ENCODE peak calls at places on chromosome 21, in four cellular contexts. L, F, I and R are unnamed samples.

GRCh38 chr21:35525443-35525842 is 476.3 kb upstream of the RUNX1 start:
- DNase-seq in L (no peak), F (no peak), I (peak; percentile 25), R (peak; percentile 9)

GRCh38 chr21:28447453-28447852 is 545.2 kb downstream of the LTN1 start:
- DNase-seq in L (no peak), F (no peak), I (peak; percentile 89), R (peak; percentile 79)

GRCh38 chr21:29164330-29164942 is 34.0 kb downstream of the MAP3K7CL start:
- DNase-seq in L (peak; percentile 28), F (no peak), I (peak; percentile 95), R (peak; percentile 93)

GRCh38 chr21:16580661-16581060 is 850.9 kb downstream of the USP25 start:
- DNase-seq in L (no peak), F (no peak), I (no peak), R (no peak)

GRCh38 chr21:38439336-38439900 is 58.9 kb downstream of the ERG start:
- DNase-seq in L (no peak), F (no peak), I (peak; percentile 18), R (peak; percentile 67)

GRCh38 chr21:20329636-20330035 is 668.6 kb upstream of the NCAM2 start:
- DNase-seq in L (no peak), F (no peak), I (no peak), R (no peak)

GRCh38 chr21:8991088-8991907 is 1530.1 kb upstream of the TPTE start:
- DNase-seq in L (no peak), F (no peak), I (no peak), R (no peak)

GRCh38 chr21:38804617-38805281 is 980 bp upstream of the ETS2 start:
- DNase-seq in L (peak; percentile 78), F (no peak), I (no peak), R (peak; percentile 50)

GRCh38 chr21:36792505-36792967 is 93.6 kb downstream of the SIM2 start:
- DNase-seq in L (no peak), F (no peak), I (peak; percentile 61), R (no peak)

GRCh38 chr21:34592120-34592561 is 22.8 kb downstream of the RCAN1 start:
- DNase-seq in L (no peak), F (no peak), I (no peak), R (peak; percentile 68)

GRCh38 chr21:16554522-16554921 is 824.7 kb downstream of the USP25 start:
- DNase-seq in L (peak; percentile 34), F (no peak), I (no peak), R (no peak)

GRCh38 chr21:25895565-25896205 is 160.9 kb downstream of the GABPA start:
- DNase-seq in L (peak; percentile 43), F (no peak), I (peak; percentile 59), R (peak; percentile 54)

GRCh38 chr21:38242036-38242435 is 14.8 kb upstream of the KCNJ15 start:
- DNase-seq in L (no peak), F (no peak), I (no peak), R (no peak)

GRCh38 chr21:37257967-37258877 is 8.9 kb downstream of the VPS26C start:
- DNase-seq in L (peak; percentile 74), F (peak; percentile 79), I (peak; percentile 68), R (peak; percentile 60)

GRCh38 chr21:16372546-16372945 is 642.8 kb downstream of the USP25 start:
- DNase-seq in L (no peak), F (no peak), I (no peak), R (no peak)

GRCh38 chr21:33198346-33199135 is 31.2 kb upstream of the IFNAR2 start:
- DNase-seq in L (no peak), F (no peak), I (peak; percentile 27), R (peak; percentile 26)

GRCh38 chr21:28875078-28875477 is 117.6 kb downstream of the LTN1 start:
- DNase-seq in L (no peak), F (no peak), I (no peak), R (no peak)

GRCh38 chr21:29130234-29130993 is at the start of gene MAP3K7CL:
- DNase-seq in L (no peak), F (peak; percentile 72), I (peak; percentile 99), R (peak; percentile 100)

GRCh38 chr21:26093094-26093493 is 77.5 kb downstream of the APP start:
- DNase-seq in L (no peak), F (no peak), I (peak; percentile 57), R (no peak)

GRCh38 chr21:38669186-38669585 is 136.5 kb upstream of the ETS2 start:
- DNase-seq in L (peak; percentile 42), F (no peak), I (peak; percentile 54), R (peak; percentile 53)

GRCh38 chr21:14078746-14079375 is 131.9 kb downstream of the LIPI start:
- DNase-seq in L (no peak), F (no peak), I (no peak), R (no peak)

GRCh38 chr21:36834192-36834591 is 132.3 kb downstream of the HLCS start:
- DNase-seq in L (no peak), F (no peak), I (no peak), R (no peak)

GRCh38 chr21:32869459-32869858 is 97.9 kb upstream of the PAXBP1 start:
- DNase-seq in L (no peak), F (no peak), I (no peak), R (no peak)

GRCh38 chr21:21268885-21269284 is 270.7 kb downstream of the NCAM2 start:
- DNase-seq in L (no peak), F (no peak), I (no peak), R (no peak)

GRCh38 chr21:34986561-34987533 is 62.3 kb downstream of the RUNX1 start:
- DNase-seq in L (no peak), F (no peak), I (peak; percentile 88), R (peak; percentile 80)

GRCh38 chr21:35373998-35374397 is 324.9 kb upstream of the RUNX1 start:
- DNase-seq in L (no peak), F (no peak), I (no peak), R (no peak)

GRCh38 chr21:39537571-39537970 is 75.2 kb upstream of the B3GALT5 start:
- DNase-seq in L (no peak), F (no peak), I (no peak), R (no peak)

DNA sequence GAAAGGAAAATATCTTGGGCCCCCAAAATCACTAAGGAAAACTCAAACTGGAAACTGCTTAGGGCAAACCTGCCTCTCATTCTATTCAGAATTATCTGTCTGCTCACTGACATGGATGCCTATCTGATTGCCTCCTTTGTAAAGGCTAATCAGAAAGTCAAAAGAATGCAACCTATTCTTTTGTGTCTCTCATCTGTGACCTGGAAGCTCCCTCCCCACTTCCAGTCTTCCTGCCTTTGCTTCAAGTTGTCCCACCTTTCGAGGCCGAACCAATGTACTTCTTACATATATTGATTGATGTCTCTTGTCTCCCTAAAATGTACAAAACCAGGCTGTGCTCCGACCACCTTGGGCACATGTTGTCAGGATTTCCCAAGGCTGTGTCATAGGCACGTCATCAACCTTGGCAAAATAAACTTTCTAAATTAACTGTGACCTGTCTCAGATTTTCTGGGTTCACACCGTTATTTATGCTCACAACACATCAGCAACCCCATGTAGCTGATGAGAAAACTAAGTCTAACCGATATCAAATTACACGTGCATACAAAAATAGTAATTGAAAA is 302.3 kb upstream of the NRIP1 start:
- DNase-seq in L (no peak), F (no peak), I (no peak), R (no peak)
- TF ChIP-seq CTCF in L (no peak), F (no peak), I (no peak), R (no peak)

DNA sequence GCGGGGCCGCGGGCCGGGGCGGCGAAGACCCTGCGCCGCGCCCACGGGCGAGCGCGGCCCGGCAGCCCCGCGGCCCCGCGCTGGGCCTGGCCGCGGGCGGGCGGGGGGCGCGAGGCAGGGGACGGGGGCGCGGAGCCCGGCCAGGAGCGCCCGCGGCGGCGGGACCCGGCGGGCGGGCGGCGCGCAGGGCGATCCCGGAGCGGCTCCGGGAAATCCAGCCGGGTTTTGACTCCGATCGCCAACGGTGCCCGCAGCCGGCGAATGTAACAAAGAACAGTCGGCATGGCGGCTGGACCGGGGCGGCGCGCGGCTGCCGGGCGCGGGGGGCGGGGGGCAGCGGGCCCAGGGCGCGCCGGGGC is 334 bp downstream of the PRDM15 start:
- DNase-seq in L (peak; percentile 93), F (no peak), I (peak; percentile 84), R (peak; percentile 84)
- H3K4me3 ChIP-seq in L (peak overlapping the region; percentile 93), F (peak overlapping the region; percentile 67), I (peak overlapping the region; percentile 84), R (peak overlapping the region; percentile 88)

GRCh38 chr21:31546402-31547155 is 112.9 kb upstream of the SOD1 start:
- DNase-seq in L (no peak), F (no peak), I (no peak), R (no peak)

GRCh38 chr21:31550070-31550469 is 109.4 kb upstream of the SOD1 start:
- DNase-seq in L (no peak), F (no peak), I (no peak), R (no peak)

GRCh38 chr21:31552826-31553225 is 106.7 kb upstream of the SOD1 start:
- DNase-seq in L (no peak), F (no peak), I (no peak), R (no peak)

GRCh38 chr21:31545036-31545435 is 114.5 kb upstream of the SOD1 start:
- DNase-seq in L (no peak), F (no peak), I (no peak), R (no peak)

GRCh38 chr21:31548688-31549087 is 110.8 kb upstream of the SOD1 start:
- DNase-seq in L (no peak), F (no peak), I (no peak), R (no peak)
- TF ChIP-seq CTCF in L (no peak), F (no peak), I (no peak), R (no peak)

GRCh38 chr21:41138711-41139110 is 29.2 kb upstream of the BACE2 start:
- DNase-seq in L (no peak), F (no peak), I (no peak), R (no peak)
- H3K4me3 ChIP-seq in L (no peak overlapping the region), F (no peak overlapping the region), I (no peak overlapping the region), R (no peak overlapping the region)

DNA sequence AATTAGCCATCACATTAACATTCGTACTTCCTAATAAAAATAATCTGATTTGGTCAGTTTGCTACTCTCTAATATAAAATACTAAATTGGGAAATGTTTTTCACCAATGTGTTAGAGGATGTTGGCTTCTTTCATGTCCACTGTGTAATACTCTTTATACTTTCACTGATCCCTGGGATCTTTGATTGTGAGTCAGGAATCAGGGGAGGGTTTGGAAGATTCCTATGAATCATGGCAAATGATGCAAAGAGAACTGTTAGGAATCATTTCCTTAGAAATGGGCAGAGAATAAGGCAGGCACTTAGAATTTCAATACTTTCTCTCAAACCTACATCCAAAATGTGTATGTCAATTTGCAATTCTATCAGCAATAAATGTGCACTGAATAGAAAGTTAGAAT is 31.0 kb downstream of the KRTAP24-1 start:
- DNase-seq in L (no peak), F (no peak), I (peak; percentile 17), R (no peak)
- TF ChIP-seq CTCF in L (no peak), F (no peak), I (no peak), R (no peak)

DNA sequence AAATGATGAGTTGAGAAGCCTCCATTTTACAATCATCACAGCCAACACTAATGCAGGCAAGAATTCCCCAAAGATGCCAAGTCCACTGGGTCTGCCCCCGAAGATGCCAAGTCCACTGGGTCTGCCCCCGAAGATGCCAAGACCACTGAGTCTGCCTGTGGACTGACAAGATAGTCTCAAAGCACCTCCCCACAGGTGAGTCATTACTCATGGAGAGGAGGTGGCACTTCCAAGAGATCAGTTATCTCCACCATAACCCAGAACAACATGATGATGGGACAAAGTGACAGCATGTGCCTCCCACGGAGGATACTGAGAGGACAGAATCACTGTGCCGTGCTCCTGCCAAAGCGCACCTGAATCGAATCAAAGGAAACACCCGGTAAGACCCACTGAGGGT is 4.8 kb downstream of the PTTG1IP start:
- DNase-seq in L (no peak), F (no peak), I (no peak), R (no peak)
- H3K4me3 ChIP-seq in L (no peak overlapping the region), F (no peak overlapping the region), I (no peak overlapping the region), R (no peak overlapping the region)